ENCODE peak calls at places on chromosomes 13 and 19, in eight cellular contexts. U is left ventricle myocardium inferior; M is effector memory CD4-positive, alpha-beta T cell; D is adrenal gland; A is colonic mucosa; F is body of pancreas; Z is heart left ventricle; X is thoracic aorta. K is an unnamed sample.

GRCh38 chr19:29922972-29923371 is 19.1 kb upstream of the URI1 start:
- DNase-seq in F (no peak), D (no peak), X (no peak), Z (no peak), A (no peak), U (no peak), M (no peak), K (no peak)

GRCh38 chr19:18251587-18252369 is 22.5 kb downstream of the IQCN start:
- DNase-seq in X (peak), A (peak), D (peak), M (peak), Z (peak), U (peak), F (peak), K (peak)

GRCh38 chr13:111941845-111942447 is 125.0 kb upstream of the SOX1 start:
- DNase-seq in Z (no peak), F (no peak), M (no peak), D (no peak), X (no peak), U (no peak), A (no peak), K (no peak)

GRCh38 chr13:75492389-75492788 is 10.4 kb upstream of the TBC1D4 start:
- DNase-seq in M (no peak), U (no peak), X (no peak), F (no peak), Z (no peak), D (no peak), A (no peak), K (no peak)

GRCh38 chr19:1269478-1270167 is 491 bp downstream of the CIRBP start:
- DNase-seq in X (peak), M (peak), Z (peak), U (peak), A (peak), D (peak), F (peak), K (peak)

GRCh38 chr13:68369739-68370138 is 1139.6 kb upstream of the PCDH9 start:
- DNase-seq in A (no peak), X (no peak), D (no peak), Z (no peak), M (no peak), U (no peak), F (no peak), K (no peak)

GRCh38 chr13:113087923-113088690 is 17.5 kb upstream of the F7 start:
- DNase-seq in X (no peak), F (no peak), U (peak), A (no peak), D (no peak), Z (peak), M (no peak), K (no peak)

GRCh38 chr19:2302319-2303208 is 5.4 kb downstream of the LINGO3 start:
- DNase-seq in Z (peak), A (no peak), U (peak), X (no peak), M (no peak), D (peak), F (peak), K (no peak)

GRCh38 chr19:54606891-54607781 is 13.7 kb downstream of the LILRA1 start:
- DNase-seq in X (no peak), D (no peak), A (no peak), U (no peak), M (no peak), F (no peak), Z (no peak), K (no peak)

GRCh38 chr19:6412111-6412999 is 12.3 kb downstream of the KHSRP start:
- DNase-seq in F (peak), Z (no peak), U (no peak), X (no peak), A (peak), D (no peak), M (peak), K (no peak)

GRCh38 chr19:19592690-19593089 is 25.8 kb downstream of the PBX4 start:
- DNase-seq in U (no peak), D (no peak), A (no peak), F (no peak), Z (no peak), X (no peak), M (no peak), K (no peak)

GRCh38 chr19:39602224-39602623 is at the start of gene LGALS13:
- DNase-seq in M (no peak), X (no peak), F (no peak), U (no peak), A (no peak), Z (no peak), D (no peak), K (no peak)

GRCh38 chr19:55638864-55639359 is 1.9 kb upstream of the ZNF580 start:
- DNase-seq in U (no peak), X (no peak), D (peak), M (no peak), F (no peak), A (no peak), Z (no peak), K (no peak)

GRCh38 chr19:13526552-13526951 is 20.3 kb upstream of the CACNA1A start:
- DNase-seq in M (no peak), Z (no peak), A (no peak), U (no peak), D (no peak), F (no peak), X (no peak), K (no peak)

GRCh38 chr13:75959861-75960481 is 323.8 kb downstream of the LMO7 start:
- DNase-seq in D (no peak), M (no peak), Z (no peak), X (no peak), F (no peak), U (no peak), A (no peak), K (no peak)

GRCh38 chr19:46373573-46374359 is 26.9 kb downstream of the PPP5C start:
- DNase-seq in Z (peak), X (peak), U (peak), D (peak), A (peak), F (peak), M (no peak), K (peak)

GRCh38 chr19:372306-372890 is 27.8 kb upstream of the MIER2 start:
- DNase-seq in M (no peak), U (peak), A (no peak), Z (peak), F (no peak), D (no peak), X (no peak), K (no peak)

GRCh38 chr19:45250832-45251451 is at the start of gene MARK4:
- DNase-seq in M (peak), F (peak), X (no peak), U (peak), Z (peak), D (peak), A (peak), K (peak)

GRCh38 chr19:5302396-5302795 is 38.2 kb downstream of the PTPRS start:
- DNase-seq in D (no peak), X (no peak), A (no peak), U (no peak), Z (no peak), M (no peak), F (no peak), K (no peak)

GRCh38 chr13:89061821-89062220 is 1390.7 kb downstream of the SLITRK5 start:
- DNase-seq in Z (no peak), A (peak), U (no peak), D (no peak), F (no peak), X (no peak), M (no peak), K (no peak)

GRCh38 chr19:17579523-17580244 is 24.2 kb downstream of the COLGALT1 start:
- DNase-seq in M (no peak), Z (peak), D (no peak), A (peak), U (peak), F (no peak), X (no peak), K (no peak)

GRCh38 chr13:30616927-30617314 is 799 bp upstream of the USPL1 start:
- DNase-seq in U (peak), D (peak), Z (peak), X (peak), F (peak), A (peak), M (peak), K (peak)

GRCh38 chr13:100561599-100562204 is 26.9 kb downstream of the GGACT start:
- DNase-seq in A (no peak), X (no peak), F (no peak), Z (no peak), M (no peak), U (no peak), D (no peak), K (no peak)

GRCh38 chr19:15288146-15288963 is 44.0 kb downstream of the BRD4 start:
- DNase-seq in X (no peak), F (no peak), D (no peak), U (no peak), Z (no peak), A (no peak), M (no peak), K (no peak)

GRCh38 chr19:18278521-18279265 is 2.7 kb downstream of the JUND start:
- DNase-seq in D (peak), F (peak), M (peak), Z (no peak), X (no peak), A (peak), U (no peak), K (no peak)

GRCh38 chr19:42284066-42284501 is 15.0 kb downstream of the CIC start:
- DNase-seq in M (peak), F (peak), U (peak), A (peak), Z (peak), X (no peak), D (peak), K (peak)
- H3K27ac ChIP-seq in M (peak), F (peak), U (peak), A (peak), Z (peak), X (no peak), D (peak), K (peak)

DNA sequence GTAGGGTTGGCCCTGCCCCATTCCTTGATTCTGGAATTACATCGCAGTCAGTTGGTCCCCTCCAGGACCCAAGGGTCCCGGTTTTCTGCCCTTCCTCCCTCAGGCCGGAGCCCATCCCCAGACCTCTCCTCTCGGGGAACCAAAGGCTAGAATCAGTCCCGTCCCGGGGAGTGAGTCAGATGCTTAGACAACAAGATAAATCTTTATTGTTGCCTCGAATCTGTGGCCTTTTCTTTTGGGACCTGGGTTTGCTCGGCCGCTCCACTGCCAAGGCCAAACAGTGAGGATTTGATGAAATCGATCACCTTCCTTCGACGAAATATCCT is 258 bp upstream of the RASIP1 start:
- DNase-seq in Z (peak), U (no peak), M (no peak), D (peak), A (no peak), F (no peak), X (no peak), K (no peak)
- H3K27ac ChIP-seq in Z (peak), U (peak), M (no peak), D (peak), A (no peak), F (peak), X (no peak), K (peak)

DNA sequence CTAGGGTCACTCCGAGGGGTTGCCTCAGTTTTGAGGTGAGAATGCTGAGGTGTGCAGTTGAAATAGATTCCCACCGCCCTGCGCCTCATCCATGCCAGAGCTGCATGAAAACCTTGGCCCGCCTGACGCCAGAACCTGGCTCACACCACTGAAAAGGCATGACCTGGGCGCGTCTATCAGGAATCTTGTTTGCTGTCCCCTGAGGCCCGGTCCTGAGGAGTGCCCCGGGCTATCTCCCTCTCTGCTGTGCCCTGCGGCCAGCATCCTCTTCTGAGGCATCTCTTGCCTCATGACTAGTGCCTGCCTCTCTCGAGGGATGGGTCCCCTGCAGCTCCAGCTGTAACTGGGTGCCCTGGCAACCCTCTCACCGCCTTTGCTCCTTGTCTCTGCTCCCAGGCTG is 28.1 kb downstream of the SMARCA4 start:
- DNase-seq in M (no peak), A (no peak), D (no peak), F (no peak), U (no peak), X (no peak), Z (no peak), K (no peak)
- H3K27ac ChIP-seq in M (no peak), A (no peak), D (no peak), F (no peak), U (no peak), X (no peak), Z (no peak), K (no peak)

GRCh38 chr19:50500060-50500752 is 10.8 kb downstream of the JOSD2 start:
- DNase-seq in M (no peak), X (no peak), U (peak), A (no peak), D (no peak), F (no peak), Z (peak), K (peak)

GRCh38 chr19:50500753-50501151 is 10.2 kb downstream of the JOSD2 start:
- DNase-seq in D (no peak), X (no peak), Z (peak), M (no peak), F (no peak), A (no peak), U (peak), K (no peak)

GRCh38 chr19:50501568-50502475 is 9.2 kb downstream of the JOSD2 start:
- DNase-seq in Z (peak), F (no peak), X (no peak), D (no peak), U (peak), M (no peak), A (no peak), K (no peak)

GRCh38 chr19:50498219-50499056 is 12.6 kb downstream of the JOSD2 start:
- DNase-seq in A (no peak), M (no peak), X (no peak), U (no peak), D (no peak), F (no peak), Z (no peak), K (no peak)

DNA sequence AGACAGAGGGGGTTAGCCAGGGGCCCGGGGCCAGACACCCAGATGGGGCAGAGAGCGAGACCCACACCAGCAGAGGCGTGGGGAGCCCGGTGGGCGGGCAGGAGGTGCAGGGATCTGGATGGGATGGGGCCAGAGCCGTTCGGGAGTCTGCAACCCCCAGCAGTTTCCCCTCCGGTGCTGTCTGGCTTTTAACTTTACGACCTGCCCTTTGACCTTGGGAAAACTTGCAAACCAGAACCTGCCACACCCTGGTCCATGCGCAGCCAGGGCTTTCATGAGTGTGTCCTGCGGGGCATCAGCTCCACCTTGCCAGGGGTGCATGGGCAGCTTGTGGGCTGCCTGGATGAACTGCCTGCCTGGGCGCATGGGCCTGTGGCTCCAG is 9.8 kb downstream of the JOSD2 start:
- DNase-seq in A (peak), D (no peak), M (no peak), X (no peak), Z (no peak), U (no peak), F (no peak), K (no peak)
- H3K27ac ChIP-seq in A (no peak), D (no peak), M (no peak), X (no peak), Z (peak), U (peak), F (no peak), K (no peak)

K was measured in right lobe of liver.